ENCODE peak calls at places on chromosomes 4 and X, in nine cellular contexts. O is body of pancreas, B is Peyer's patch, C is ovary, J is GM12878, Q is heart left ventricle, Y is esophagus squamous epithelium, K is suprapubic skin, S is H54. G is an unnamed sample.

GRCh38 chr4:116099596-116099995 is 985.8 kb downstream of the TRAM1L1 start:
- DNase-seq in S (peak; percentile 0), Q (no peak), B (no peak), O (no peak), J (no peak), K (no peak), C (no peak), Y (no peak), G (no peak)

GRCh38 chr4:184255361-184255760 is 37.7 kb upstream of the ENPP6 start:
- DNase-seq in K (no peak), S (no peak), J (no peak), Q (peak; percentile 56), Y (no peak), C (no peak), B (no peak), O (no peak), G (no peak)

GRCh38 chrX:120306640-120307039 is 4.6 kb downstream of the TMEM255A start:
- DNase-seq in B (no peak), J (no peak), S (no peak), O (no peak), Y (no peak), K (no peak), Q (no peak), C (no peak), G (no peak)

GRCh38 chrX:77448170-77448569 is 981 bp downstream of the FGF16 start:
- DNase-seq in Y (no peak), O (no peak), S (no peak), K (no peak), C (no peak), J (no peak), B (no peak), Q (no peak), G (no peak)

GRCh38 chrX:49761481-49761880 is 65.7 kb upstream of the PAGE1 start:
- DNase-seq in Y (no peak), C (no peak), B (no peak), O (no peak), J (no peak), S (no peak), K (no peak), Q (no peak), G (no peak)

GRCh38 chrX:29617725-29618124 is 597.6 kb upstream of the MAGEB2 start:
- DNase-seq in K (no peak), C (no peak), O (no peak), J (no peak), Y (no peak), S (no peak), B (no peak), Q (no peak), G (no peak)

GRCh38 chrX:38864165-38864564 is 62.9 kb downstream of the MID1IP1 start:
- DNase-seq in J (no peak), Q (no peak), S (no peak), K (no peak), C (no peak), B (no peak), Y (no peak), O (no peak), G (no peak)

GRCh38 chrX:30971761-30972603 is 82.9 kb upstream of the TAB3 start:
- DNase-seq in C (no peak), J (no peak), Y (no peak), B (no peak), O (peak; percentile 35), S (peak; percentile 2), K (no peak), Q (no peak), G (peak; percentile 11)

GRCh38 chr4:145299380-145300076 is 119.1 kb upstream of the OTUD4 start:
- DNase-seq in K (no peak), Y (no peak), B (no peak), C (no peak), O (no peak), Q (no peak), J (peak; percentile 89), S (no peak), G (no peak)

GRCh38 chr4:165079476-165079875 is 25.8 kb downstream of the TRIM75 start:
- DNase-seq in Q (peak; percentile 59), Y (no peak), S (no peak), C (no peak), O (peak; percentile 33), J (no peak), B (no peak), K (no peak), G (peak; percentile 83)

GRCh38 chr4:32161382-32161781 is 1441.2 kb downstream of the PCDH7 start:
- DNase-seq in O (no peak), J (no peak), C (no peak), Q (no peak), Y (no peak), B (no peak), S (no peak), K (no peak), G (no peak)

GRCh38 chr4:116015549-116015948 is 902.1 kb upstream of the NDST4 start:
- DNase-seq in C (no peak), K (no peak), J (no peak), B (no peak), Q (no peak), Y (no peak), S (no peak), O (no peak), G (no peak)

GRCh38 chrX:67568769-67569168 is 24.9 kb downstream of the AR start:
- DNase-seq in S (no peak), B (no peak), J (no peak), K (no peak), Y (no peak), O (no peak), C (no peak), Q (peak; percentile 43), G (no peak)

GRCh38 chrX:132022115-132022862 is 813 bp upstream of the STK26 start:
- DNase-seq in J (no peak), C (no peak), S (no peak), Q (no peak), B (no peak), Y (no peak), K (no peak), O (no peak), G (no peak)

GRCh38 chr4:63563288-63564014 is 845.8 kb downstream of the TECRL start:
- DNase-seq in O (no peak), J (no peak), S (no peak), K (no peak), C (no peak), Y (no peak), Q (no peak), B (no peak), G (no peak)

GRCh38 chrX:153476628-153477027 is 6.3 kb upstream of the HAUS7 start:
- DNase-seq in B (no peak), Q (peak; percentile 70), K (no peak), Y (no peak), S (no peak), J (no peak), C (no peak), O (no peak), G (no peak)

GRCh38 chr4:37051111-37051510 is 193.4 kb upstream of the NWD2 start:
- DNase-seq in B (no peak), O (no peak), S (no peak), J (no peak), Q (no peak), Y (no peak), C (no peak), K (no peak), G (no peak)

GRCh38 chr4:76090241-76090691 is 15.8 kb downstream of the ART3 start:
- DNase-seq in J (no peak), B (peak; percentile 22), Q (no peak), C (no peak), K (no peak), O (peak; percentile 69), S (no peak), Y (no peak), G (no peak)

GRCh38 chrX:33339219-33339618 is 127.9 kb upstream of the DMD start:
- DNase-seq in Y (no peak), Q (no peak), J (no peak), C (no peak), O (no peak), B (no peak), K (no peak), S (no peak), G (no peak)

GRCh38 chrX:24515447-24515846 is 50.4 kb downstream of the PDK3 start:
- DNase-seq in J (no peak), S (no peak), C (no peak), O (no peak), Q (no peak), K (no peak), B (no peak), Y (no peak), G (no peak)

GRCh38 chrX:23902419-23902818 is 5.3 kb downstream of the APOO start:
- DNase-seq in C (no peak), O (peak; percentile 32), B (no peak), Y (no peak), S (no peak), Q (no peak), J (no peak), K (no peak), G (no peak)

GRCh38 chrX:19670854-19671620 is 155.7 kb upstream of the MAP3K15 start:
- DNase-seq in Q (peak; percentile 42), O (no peak), Y (no peak), K (peak; percentile 77), J (no peak), C (peak; percentile 20), B (no peak), S (no peak), G (peak; percentile 67)
- TF ChIP-seq POLR2A in Q (no peak), O (no peak), Y (no peak), K (no peak), J (no peak), C (no peak), B (no peak), S (no peak), G (no peak)

GRCh38 chrX:110384490-110384889 is 25.8 kb downstream of the RTL9 start:
- DNase-seq in C (no peak), Y (no peak), O (no peak), B (no peak), S (no peak), Q (no peak), K (no peak), J (no peak), G (no peak)
- TF ChIP-seq POLR2A in C (no peak), Y (no peak), O (no peak), B (no peak), S (no peak), Q (no peak), K (no peak), J (no peak), G (no peak)

GRCh38 chrX:3960952-3961351 is 247.5 kb upstream of the PRKX start:
- DNase-seq in S (no peak), J (no peak), C (no peak), Q (no peak), K (no peak), Y (no peak), O (no peak), B (no peak), G (no peak)

GRCh38 chrX:3963980-3964379 is 250.5 kb upstream of the PRKX start:
- DNase-seq in Y (no peak), K (no peak), Q (no peak), O (no peak), C (no peak), J (no peak), S (no peak), B (no peak), G (no peak)

GRCh38 chrX:3962511-3963350 is 249.3 kb upstream of the PRKX start:
- DNase-seq in K (no peak), Q (no peak), Y (no peak), J (no peak), B (no peak), S (no peak), C (no peak), O (peak; percentile 20), G (no peak)
- TF ChIP-seq POLR2A in K (no peak), Q (no peak), Y (no peak), J (no peak), B (no peak), S (no peak), C (no peak), O (no peak), G (no peak)

GRCh38 chr4:81622474-81623198 is 150.9 kb upstream of the RASGEF1B start:
- DNase-seq in O (no peak), Q (no peak), S (no peak), B (no peak), K (no peak), Y (no peak), J (no peak), C (no peak), G (no peak)
- TF ChIP-seq POLR2A in O (no peak), Q (no peak), S (no peak), B (no peak), K (no peak), Y (no peak), J (no peak), C (no peak), G (no peak)